ENCODE peak calls at places on chromosome 20, in five cellular contexts. K, S, B, Z and N are unnamed samples.

GRCh38 chr20:40568200-40568599 is 120.8 kb downstream of the MAFB start:
- DNase-seq in Z (no peak), B (no peak), K (no peak), S (no peak), N (no peak)

GRCh38 chr20:37997516-37997915 is 35.7 kb downstream of the TTI1 start:
- DNase-seq in K (no peak), Z (no peak), S (no peak), B (no peak), N (no peak)

GRCh38 chr20:20217626-20218025 is 150.3 kb upstream of the INSM1 start:
- DNase-seq in B (no peak), Z (no peak), K (no peak), S (no peak), N (no peak)

GRCh38 chr20:2323051-2323450 is 27.2 kb downstream of the TGM3 start:
- DNase-seq in Z (no peak), K (no peak), S (no peak), B (no peak), N (no peak)

GRCh38 chr20:34155864-34156263 is 43.8 kb upstream of the EIF2S2 start:
- DNase-seq in Z (no peak), K (no peak), B (no peak), S (no peak), N (no peak)

GRCh38 chr20:45337367-45338120 is 10.7 kb downstream of the SDC4 start:
- DNase-seq in K (no peak), B (no peak), Z (no peak), S (no peak), N (no peak)

GRCh38 chr20:59701236-59701635 is 96.9 kb downstream of the PHACTR3 start:
- DNase-seq in B (no peak), K (no peak), Z (peak; percentile 73), S (peak; percentile 16), N (no peak)

GRCh38 chr20:46725186-46726165 is 16.0 kb downstream of the SLC2A10 start:
- DNase-seq in Z (no peak), S (no peak), K (no peak), B (no peak), N (no peak)

GRCh38 chr20:43584448-43585138 is 6.1 kb upstream of the IFT52 start:
- DNase-seq in S (no peak), B (no peak), K (no peak), Z (no peak), N (no peak)

GRCh38 chr20:4141616-4142240 is 126.4 kb upstream of the RNF24 start:
- DNase-seq in K (no peak), B (no peak), S (no peak), Z (no peak), N (no peak)

GRCh38 chr20:45945678-45946148 is 11.2 kb downstream of the PCIF1 start:
- DNase-seq in Z (no peak), S (no peak), B (no peak), K (no peak), N (no peak)

GRCh38 chr20:58297394-58297793 is 12.1 kb upstream of the RAB22A start:
- DNase-seq in B (no peak), S (no peak), K (no peak), Z (no peak), N (no peak)

GRCh38 chr20:50722466-50723155 is 8.8 kb upstream of the PARD6B start:
- DNase-seq in K (no peak), S (no peak), B (no peak), Z (no peak), N (no peak)

GRCh38 chr20:15317546-15318242 is 980.3 kb upstream of the FLRT3 start:
- DNase-seq in B (no peak), K (no peak), S (no peak), Z (no peak), N (no peak)

GRCh38 chr20:32465092-32465900 is 107.2 kb downstream of the ASXL1 start:
- DNase-seq in Z (no peak), B (no peak), S (no peak), K (no peak), N (no peak)

GRCh38 chr20:6708010-6708409 is 59.5 kb upstream of the BMP2 start:
- DNase-seq in S (no peak), Z (no peak), K (peak; percentile 54), B (no peak), N (no peak)

GRCh38 chr20:45873409-45874116 is 7.5 kb upstream of the ZSWIM1 start:
- DNase-seq in K (no peak), B (no peak), Z (no peak), S (no peak), N (no peak)

GRCh38 chr20:10523438-10523837 is 88.3 kb downstream of the SLX4IP start:
- DNase-seq in B (no peak), K (no peak), S (no peak), Z (no peak), N (no peak)

GRCh38 chr20:58613061-58613854 is 37.8 kb upstream of the STX16 start:
- DNase-seq in K (no peak), B (no peak), Z (no peak), S (no peak), N (no peak)

GRCh38 chr20:4666001-4666470 is 55.7 kb upstream of the PRND start:
- DNase-seq in S (no peak), Z (no peak), K (no peak), B (peak; percentile 41), N (no peak)

GRCh38 chr20:19628570-19629134 is 129.4 kb upstream of the RIN2 start:
- DNase-seq in S (no peak), Z (peak; percentile 57), B (no peak), K (peak; percentile 67), N (peak; percentile 34)

GRCh38 chr20:19947611-19948264 is 69.4 kb upstream of the NAA20 start:
- DNase-seq in K (no peak), Z (no peak), B (no peak), S (no peak), N (no peak)

GRCh38 chr20:5674176-5674660 is 76.0 kb upstream of the SHLD1 start:
- DNase-seq in K (no peak), B (no peak), S (no peak), Z (no peak), N (no peak)

GRCh38 chr20:19757487-19757972 is 528 bp upstream of the RIN2 start:
- DNase-seq in K (peak; percentile 82), S (peak; percentile 80), B (no peak), Z (peak; percentile 75), N (peak; percentile 33)

GRCh38 chr20:4083103-4083864 is 67.9 kb upstream of the RNF24 start:
- DNase-seq in Z (no peak), K (peak; percentile 58), S (no peak), B (no peak), N (no peak)

GRCh38 chr20:48076772-48077171 is 291.5 kb upstream of the SULF2 start:
- DNase-seq in B (no peak), S (no peak), K (no peak), Z (no peak), N (no peak)

GRCh38 chr20:10304474-10305046 is 85.9 kb downstream of the SNAP25 start:
- DNase-seq in K (no peak), B (no peak), S (no peak), Z (no peak), N (no peak)

GRCh38 chr20:14498809-14499208 is 161.4 kb upstream of the FLRT3 start:
- DNase-seq in B (no peak), Z (peak; percentile 24), S (no peak), K (peak; percentile 62), N (no peak)

GRCh38 chr20:20489623-20490341 is 121.9 kb downstream of the INSM1 start:
- DNase-seq in S (no peak), K (no peak), Z (no peak), B (no peak), N (no peak)

GRCh38 chr20:63599396-63600050 is 25.5 kb upstream of the HELZ2 start:
- DNase-seq in B (no peak), Z (no peak), K (no peak), S (no peak), N (no peak)

GRCh38 chr20:62917720-62918119 is 8.6 kb downstream of the DIDO1 start:
- DNase-seq in B (no peak), S (no peak), K (no peak), Z (no peak), N (no peak)

GRCh38 chr20:59043698-59044097 is 1.1 kb upstream of the PRELID3B start:
- DNase-seq in B (no peak), K (no peak), S (no peak), Z (no peak), N (no peak)

GRCh38 chr20:64161595-64162238 is 2.5 kb upstream of the MYT1 start:
- DNase-seq in Z (peak; percentile 75), B (no peak), S (no peak), K (peak; percentile 88), N (no peak)

GRCh38 chr20:17882834-17883591 is 85.6 kb downstream of the SNX5 start:
- DNase-seq in B (no peak), K (no peak), S (no peak), Z (no peak), N (no peak)